ENCODE peak calls at places on chromosomes 6 and 20, in four cellular contexts. One of them, this sample, is unnamed.

GRCh38 chr20:6502999-6503398 is 264.5 kb upstream of the BMP2 start:
- DNase-seq in SW480: no peak
- DNase-seq in amniotic stem cell: no peak
- DNase-seq in GM10248: no peak
- DNase-seq in this sample: no peak

GRCh38 chr20:47349365-47350180 is 6.9 kb downstream of the ZMYND8 start:
- DNase-seq in SW480: no peak
- DNase-seq in amniotic stem cell: no peak
- DNase-seq in GM10248: no peak
- DNase-seq in this sample: no peak

GRCh38 chr6:142845143-142845571 is 99.8 kb downstream of the HIVEP2 start:
- DNase-seq in SW480: no peak
- DNase-seq in amniotic stem cell: no peak
- DNase-seq in GM10248: peak; percentile 32
- DNase-seq in this sample: no peak

GRCh38 chr6:7707787-7708186 is 18.1 kb upstream of the BMP6 start:
- DNase-seq in SW480: no peak
- DNase-seq in amniotic stem cell: no peak
- DNase-seq in GM10248: no peak
- DNase-seq in this sample: no peak

GRCh38 chr6:144151010-144151727 is 852 bp downstream of the STX11 start:
- DNase-seq in SW480: peak; percentile 33
- DNase-seq in amniotic stem cell: no peak
- DNase-seq in GM10248: peak; percentile 63
- DNase-seq in this sample: no peak

GRCh38 chr6:39153766-39154397 is 38.9 kb upstream of the SAYSD1 start:
- DNase-seq in SW480: no peak
- DNase-seq in amniotic stem cell: no peak
- DNase-seq in GM10248: no peak
- DNase-seq in this sample: no peak

GRCh38 chr20:31740208-31740607 is 1.1 kb downstream of the TPX2 start:
- DNase-seq in SW480: peak; percentile 61
- DNase-seq in amniotic stem cell: peak; percentile 26
- DNase-seq in GM10248: peak; percentile 26
- DNase-seq in this sample: no peak

GRCh38 chr6:1263039-1263849 is 48.7 kb upstream of the FOXQ1 start:
- DNase-seq in SW480: peak; percentile 93
- DNase-seq in amniotic stem cell: no peak
- DNase-seq in GM10248: no peak
- DNase-seq in this sample: no peak

GRCh38 chr6:41097467-41098090 is 24.8 kb downstream of the NFYA start:
- DNase-seq in SW480: peak; percentile 69
- DNase-seq in amniotic stem cell: peak; percentile 43
- DNase-seq in GM10248: no peak
- DNase-seq in this sample: no peak

GRCh38 chr20:52105573-52106422 is 85.8 kb downstream of the ZFP64 start:
- DNase-seq in SW480: no peak
- DNase-seq in amniotic stem cell: no peak
- DNase-seq in GM10248: no peak
- DNase-seq in this sample: no peak

GRCh38 chr20:34772437-34772836 is 53.0 kb downstream of the NCOA6 start:
- DNase-seq in SW480: no peak
- DNase-seq in amniotic stem cell: no peak
- DNase-seq in GM10248: no peak
- DNase-seq in this sample: no peak

GRCh38 chr6:141552463-141552862 is 580.3 kb upstream of the GJE1 start:
- DNase-seq in SW480: peak; percentile 27
- DNase-seq in amniotic stem cell: no peak
- DNase-seq in GM10248: peak; percentile 9
- DNase-seq in this sample: peak; percentile 77

GRCh38 chr6:15369838-15370237 is 124.0 kb downstream of the JARID2 start:
- DNase-seq in SW480: no peak
- DNase-seq in amniotic stem cell: no peak
- DNase-seq in GM10248: no peak
- DNase-seq in this sample: no peak

GRCh38 chr20:49210750-49211110 is 8.5 kb upstream of the DDX27 start:
- DNase-seq in SW480: no peak
- DNase-seq in amniotic stem cell: no peak
- DNase-seq in GM10248: no peak
- DNase-seq in this sample: no peak

This sample was measured in HCT116.